ENCODE peak calls at places on chromosomes 3 and 15, in ten cellular contexts. W is ovary, P is H9, U is OCI-LY7, K is heart left ventricle, R is hepatocyte, B is epithelial cell of esophagus, C is progenitor cell of endocrine pancreas, O is Caco-2, L is MM.1S. X is an unnamed sample.

GRCh38 chr3:169980055-169980454 is 13.4 kb downstream of the SEC62 start:
- DNase-seq in U (no peak), C (no peak), K (no peak), R (peak; percentile 22), O (no peak), L (no peak), B (peak; percentile 79), P (no peak), W (no peak), X (no peak)

GRCh38 chr3:190183121-190183520 is 62.4 kb upstream of the P3H2 start:
- DNase-seq in L (no peak), W (no peak), P (no peak), C (no peak), O (no peak), U (no peak), K (no peak), R (peak; percentile 35), B (peak; percentile 71), X (no peak)

GRCh38 chr3:143608966-143609365 is 239.3 kb downstream of the SLC9A9 start:
- DNase-seq in B (peak; percentile 55), K (no peak), O (no peak), R (peak; percentile 19), U (no peak), C (no peak), W (no peak), P (no peak), L (no peak), X (no peak)

GRCh38 chr3:155714295-155714718 is 30.6 kb downstream of the PLCH1 start:
- DNase-seq in W (no peak), C (peak; percentile 23), B (no peak), R (peak; percentile 13), K (no peak), P (peak; percentile 66), O (peak; percentile 81), U (no peak), L (no peak), X (no peak)

GRCh38 chr15:74635228-74635627 is 19.6 kb downstream of the CLK3 start:
- DNase-seq in P (peak; percentile 73), B (peak; percentile 77), K (no peak), L (peak; percentile 76), O (peak; percentile 66), C (peak; percentile 52), R (peak; percentile 81), W (no peak), U (peak; percentile 81), X (peak; percentile 68)

GRCh38 chr3:126394179-126394976 is at the start of gene CFAP100:
- DNase-seq in K (peak; percentile 56), R (peak; percentile 77), C (peak; percentile 34), U (no peak), B (peak; percentile 22), W (peak; percentile 43), O (no peak), P (peak; percentile 88), L (no peak), X (peak; percentile 72)

GRCh38 chr15:38853608-38854007 is 289.0 kb upstream of the RASGRP1 start:
- DNase-seq in W (no peak), B (peak; percentile 47), C (no peak), R (peak; percentile 14), L (peak; percentile 14), K (no peak), U (peak; percentile 11), O (peak; percentile 51), P (peak; percentile 84), X (peak; percentile 55)

GRCh38 chr3:58353722-58354553 is 21.2 kb downstream of the PXK start:
- DNase-seq in O (no peak), C (no peak), U (peak; percentile 79), K (no peak), R (no peak), W (no peak), L (no peak), P (no peak), B (no peak), X (no peak)

GRCh38 chr15:31273258-31273941 is 53.2 kb upstream of the KLF13 start:
- DNase-seq in P (peak; percentile 23), C (no peak), B (no peak), O (no peak), K (no peak), U (no peak), L (no peak), R (peak; percentile 5), W (no peak), X (no peak)

GRCh38 chr3:52441772-52442332 is 3.1 kb downstream of the SEMA3G start:
- DNase-seq in L (no peak), R (peak; percentile 3), U (no peak), B (no peak), O (no peak), C (no peak), K (no peak), W (no peak), P (peak; percentile 18), X (no peak)

GRCh38 chr3:81352867-81353266 is 408.6 kb downstream of the GBE1 start:
- DNase-seq in O (peak; percentile 33), K (no peak), R (peak; percentile 52), B (peak; percentile 70), W (no peak), P (peak; percentile 41), L (peak; percentile 17), U (no peak), C (no peak), X (peak; percentile 24)

GRCh38 chr3:97125902-97126499 is 311.6 kb downstream of the EPHA6 start:
- DNase-seq in P (peak; percentile 32), L (no peak), O (no peak), K (no peak), U (no peak), C (no peak), R (no peak), B (no peak), W (peak; percentile 24), X (no peak)

GRCh38 chr3:16189201-16189600 is 14.7 kb downstream of the GALNT15 start:
- DNase-seq in P (no peak), R (no peak), U (no peak), L (no peak), K (no peak), C (no peak), O (no peak), B (peak; percentile 69), W (no peak), X (no peak)
- TF ChIP-seq CTCF in P (no peak), R (no peak), U (no peak), L (no peak), K (no peak), C (no peak), O (no peak), B (peak; percentile 8), W (no peak), X (no peak)

DNA sequence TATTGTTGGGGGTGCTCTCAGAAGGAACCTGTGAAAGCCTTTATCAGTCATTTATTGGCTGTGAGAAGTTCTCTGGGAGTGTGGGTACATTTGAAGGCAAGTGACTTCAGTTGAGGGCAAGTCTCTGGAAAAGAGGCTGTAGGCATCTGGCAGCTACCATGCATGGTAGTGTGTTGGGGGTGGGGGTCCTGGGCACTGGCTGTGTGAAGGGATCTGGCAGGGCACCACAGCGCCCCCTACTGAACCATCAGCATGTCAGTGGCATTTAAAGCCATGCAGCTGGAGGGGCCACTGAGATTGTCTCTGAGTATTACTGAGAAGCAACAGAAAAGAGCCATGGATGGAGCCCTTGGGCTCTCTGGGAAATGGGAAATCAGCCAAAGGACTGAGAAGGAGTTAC is 30.6 kb downstream of the CRTAP start:
- DNase-seq in L (no peak), W (no peak), K (no peak), C (no peak), U (peak; percentile 31), R (no peak), O (no peak), B (no peak), P (peak; percentile 79), X (peak; percentile 14)
- TF ChIP-seq CTCF in L (peak; percentile 42), W (no peak), K (peak; percentile 6), C (peak; percentile 25), U (peak; percentile 83), R (peak; percentile 11), O (no peak), B (no peak), P (peak; percentile 89), X (peak; percentile 64)

GRCh38 chr3:101387351-101387750 is 67.0 kb upstream of the IMPG2 start:
- DNase-seq in R (no peak), K (no peak), B (no peak), P (no peak), W (no peak), O (no peak), U (no peak), L (no peak), C (no peak), X (no peak)
- TF ChIP-seq CTCF in R (no peak), K (no peak), B (no peak), P (no peak), W (no peak), O (no peak), U (no peak), L (no peak), C (no peak), X (no peak)

GRCh38 chr15:72782993-72783562 is 480 bp downstream of the ADPGK start:
- DNase-seq in C (no peak), R (no peak), W (no peak), K (no peak), B (no peak), U (peak; percentile 56), O (peak; percentile 43), P (no peak), L (peak; percentile 74), X (no peak)
- TF ChIP-seq CTCF in C (no peak), R (no peak), W (no peak), K (no peak), B (no peak), U (no peak), O (no peak), P (no peak), L (no peak), X (no peak)

GRCh38 chr15:68148039-68148438 is 57.1 kb downstream of the CALML4 start:
- DNase-seq in R (no peak), K (no peak), W (no peak), L (no peak), U (no peak), O (no peak), P (no peak), C (no peak), B (no peak), X (no peak)

GRCh38 chr15:68143129-68143528 is 62.0 kb downstream of the CALML4 start:
- DNase-seq in U (no peak), W (no peak), B (no peak), C (no peak), K (no peak), L (no peak), R (no peak), O (no peak), P (no peak), X (no peak)

GRCh38 chr15:68145706-68146105 is 59.4 kb downstream of the CALML4 start:
- DNase-seq in W (no peak), K (no peak), U (no peak), O (no peak), L (no peak), R (no peak), C (no peak), B (no peak), P (no peak), X (no peak)

GRCh38 chr15:68149059-68149458 is 56.1 kb downstream of the CALML4 start:
- DNase-seq in W (no peak), P (no peak), L (no peak), K (no peak), O (no peak), C (no peak), U (no peak), R (no peak), B (no peak), X (no peak)

DNA sequence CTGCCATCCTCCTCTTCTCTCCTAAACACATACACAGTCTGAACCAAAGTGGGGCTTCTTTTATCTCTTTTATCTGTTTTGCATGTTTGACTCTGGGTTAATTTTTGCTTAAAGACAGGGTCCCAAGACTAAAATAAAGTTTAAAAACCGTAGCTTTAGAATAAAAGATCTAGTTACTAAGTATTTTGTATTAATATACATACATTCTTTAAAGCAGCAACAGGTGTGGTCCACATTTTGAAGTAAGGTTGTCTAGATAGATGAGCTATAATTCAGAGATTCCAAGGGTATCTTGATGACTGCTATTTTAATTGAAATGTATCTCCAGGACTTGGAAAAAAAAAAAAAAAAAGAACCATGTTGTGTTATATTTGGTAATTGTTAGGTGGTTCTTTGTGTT is 61.3 kb downstream of the CALML4 start:
- DNase-seq in W (no peak), L (no peak), P (no peak), R (no peak), U (no peak), K (no peak), C (no peak), O (no peak), B (no peak), X (no peak)
- TF ChIP-seq CTCF in W (no peak), L (no peak), P (no peak), R (no peak), U (no peak), K (no peak), C (no peak), O (no peak), B (no peak), X (no peak)